ENCODE peak calls at places on chromosomes 3 and 15, in eight cellular contexts. M is iris pigment epithelial cell, V is posterior vena cava, D is HT-29, S is NCI-H524, T is C1 segment of cervical spinal cord, G is NCI-H2081, W is transverse colon. A is an unnamed sample.

GRCh38 chr3:195859061-195859845 is 47.5 kb upstream of the MUC4 start:
- DNase-seq in M (peak), V (peak), D (peak), S (peak), T (peak), G (peak), W (peak), A (peak)

GRCh38 chr3:13073042-13073906 is at the start of gene IQSEC1:
- DNase-seq in M (peak), V (peak), D (no peak), S (peak), T (peak), G (no peak), W (peak), A (peak)

GRCh38 chr3:108085821-108086350 is 4.9 kb downstream of the CD47 start:
- DNase-seq in M (peak), V (no peak), D (no peak), S (no peak), T (no peak), G (no peak), W (no peak), A (no peak)

GRCh38 chr3:123571264-123571972 is 13.4 kb downstream of the HACD2 start:
- DNase-seq in M (no peak), V (no peak), D (no peak), S (no peak), T (no peak), G (no peak), W (no peak), A (no peak)

GRCh38 chr15:68424754-68425390 is 7.1 kb downstream of the ITGA11 start:
- DNase-seq in M (peak), V (peak), D (no peak), S (no peak), T (no peak), G (no peak), W (no peak), A (no peak)

GRCh38 chr3:184563569-184563925 is 2.0 kb downstream of the EPHB3 start:
- DNase-seq in M (no peak), V (no peak), D (no peak), S (no peak), T (no peak), G (no peak), W (no peak), A (no peak)

GRCh38 chr15:87764461-87765236 is 491.9 kb downstream of the NTRK3 start:
- DNase-seq in M (peak), V (no peak), D (no peak), S (peak), T (peak), G (no peak), W (no peak), A (no peak)

GRCh38 chr3:196969660-196970546 is 1.3 kb upstream of the PIGZ start:
- DNase-seq in M (peak), V (peak), D (peak), S (peak), T (peak), G (peak), W (peak), A (no peak)

GRCh38 chr3:41075958-41076357 is 123.3 kb upstream of the CTNNB1 start:
- DNase-seq in M (peak), V (peak), D (no peak), S (no peak), T (no peak), G (no peak), W (no peak), A (no peak)

GRCh38 chr3:102896851-102897621 is 462.2 kb downstream of the ZPLD1 start:
- DNase-seq in M (peak), V (no peak), D (no peak), S (no peak), T (no peak), G (no peak), W (no peak), A (no peak)

GRCh38 chr3:69770976-69771634 is 31.8 kb downstream of the MITF start:
- DNase-seq in M (peak), V (no peak), D (no peak), S (no peak), T (no peak), G (no peak), W (no peak), A (no peak)

GRCh38 chr3:179450901-179451334 is 352 bp downstream of the GNB4 start:
- DNase-seq in M (peak), V (peak), D (no peak), S (peak), T (peak), G (no peak), W (peak), A (no peak)

GRCh38 chr3:141105828-141106628 is 54.9 kb downstream of the SPSB4 start:
- DNase-seq in M (peak), V (peak), D (peak), S (peak), T (no peak), G (peak), W (peak), A (peak)

GRCh38 chr3:167742338-167742737 is 6.8 kb downstream of the SERPINI1 start:
- DNase-seq in M (no peak), V (no peak), D (no peak), S (no peak), T (no peak), G (no peak), W (no peak), A (no peak)

GRCh38 chr3:22960326-22960984 is 242.7 kb upstream of the UBE2E2 start:
- DNase-seq in M (peak), V (no peak), D (peak), S (no peak), T (no peak), G (peak), W (peak), A (peak)

GRCh38 chr3:47416041-47416440 is 35.2 kb downstream of the PTPN23 start:
- DNase-seq in M (no peak), V (peak), D (peak), S (no peak), T (no peak), G (no peak), W (no peak), A (no peak)

GRCh38 chr15:61228025-61228901 is 839 bp downstream of the RORA start:
- DNase-seq in M (peak), V (no peak), D (no peak), S (peak), T (peak), G (no peak), W (no peak), A (no peak)

GRCh38 chr3:122919291-122919610 is 108.3 kb downstream of the SEMA5B start:
- DNase-seq in M (no peak), V (no peak), D (no peak), S (no peak), T (no peak), G (no peak), W (no peak), A (no peak)

GRCh38 chr3:127741690-127742089 is 68.9 kb downstream of the ABTB1 start:
- DNase-seq in M (no peak), V (no peak), D (no peak), S (no peak), T (no peak), G (no peak), W (no peak), A (no peak)

GRCh38 chr3:129596194-129597086 is 10.0 kb downstream of the PLXND1 start:
- DNase-seq in M (peak), V (peak), D (peak), S (no peak), T (peak), G (no peak), W (peak), A (peak)

GRCh38 chr3:102129774-102130608 is 280.7 kb downstream of the NFKBIZ start:
- DNase-seq in M (peak), V (no peak), D (peak), S (no peak), T (no peak), G (no peak), W (no peak), A (no peak)

GRCh38 chr3:69761896-69762789 is 22.9 kb downstream of the MITF start:
- DNase-seq in M (peak), V (no peak), D (no peak), S (no peak), T (no peak), G (no peak), W (no peak), A (no peak)

GRCh38 chr15:87527416-87527815 is 729.1 kb downstream of the NTRK3 start:
- DNase-seq in M (no peak), V (no peak), D (peak), S (no peak), T (no peak), G (no peak), W (no peak), A (no peak)

GRCh38 chr3:3134750-3135448 is 8.2 kb downstream of the TRNT1 start:
- DNase-seq in M (peak), V (no peak), D (no peak), S (no peak), T (no peak), G (no peak), W (no peak), A (no peak)

GRCh38 chr15:101091080-101092017 is 160.5 kb downstream of the CHSY1 start:
- DNase-seq in M (peak), V (peak), D (no peak), S (no peak), T (peak), G (no peak), W (no peak), A (no peak)

GRCh38 chr15:67064607-67065530 is 533 bp upstream of the SMAD3 start:
- DNase-seq in M (peak), V (peak), D (peak), S (no peak), T (no peak), G (no peak), W (peak), A (no peak)

GRCh38 chr3:40663296-40663695 is 138.5 kb downstream of the ZNF621 start:
- DNase-seq in M (no peak), V (no peak), D (no peak), S (no peak), T (no peak), G (no peak), W (no peak), A (no peak)

GRCh38 chr3:17840126-17840525 is 97.7 kb upstream of the TBC1D5 start:
- DNase-seq in M (no peak), V (no peak), D (no peak), S (no peak), T (no peak), G (no peak), W (no peak), A (no peak)

GRCh38 chr15:62736756-62737155 is 305.8 kb upstream of the TPM1 start:
- DNase-seq in M (no peak), V (no peak), D (no peak), S (no peak), T (no peak), G (no peak), W (no peak), A (no peak)

GRCh38 chr3:10594915-10595314 is 89.5 kb upstream of the ATP2B2 start:
- DNase-seq in M (peak), V (peak), D (peak), S (peak), T (no peak), G (no peak), W (no peak), A (no peak)

GRCh38 chr3:39413691-39414420 is 7.3 kb downstream of the RPSA start:
- DNase-seq in M (no peak), V (no peak), D (peak), S (no peak), T (no peak), G (no peak), W (no peak), A (no peak)

GRCh38 chr15:76185716-76186115 is 125.6 kb downstream of the ETFA start:
- DNase-seq in M (peak), V (no peak), D (peak), S (peak), T (no peak), G (peak), W (no peak), A (no peak)

GRCh38 chr3:197532388-197532787 is 23.4 kb downstream of the BDH1 start:
- DNase-seq in M (no peak), V (peak), D (no peak), S (no peak), T (no peak), G (no peak), W (no peak), A (no peak)

GRCh38 chr3:78283994-78284393 is 1244.1 kb downstream of the ROBO2 start:
- DNase-seq in M (no peak), V (no peak), D (no peak), S (no peak), T (no peak), G (no peak), W (no peak), A (no peak)

GRCh38 chr3:107429330-107430181 is 52.3 kb downstream of the CCDC54 start:
- DNase-seq in M (peak), V (peak), D (peak), S (peak), T (peak), G (peak), W (peak), A (peak)

GRCh38 chr3:43087249-43087776 is 18.6 kb downstream of the POMGNT2 start:
- DNase-seq in M (no peak), V (no peak), D (peak), S (no peak), T (no peak), G (no peak), W (no peak), A (no peak)

GRCh38 chr15:59303641-59304433 is 68.8 kb downstream of the MYO1E start:
- DNase-seq in M (peak), V (no peak), D (no peak), S (no peak), T (no peak), G (no peak), W (no peak), A (no peak)

GRCh38 chr3:78899846-78900245 is 868.0 kb downstream of the ROBO1 start:
- DNase-seq in M (peak), V (no peak), D (no peak), S (no peak), T (no peak), G (no peak), W (no peak), A (no peak)

GRCh38 chr3:178203152-178203551 is 333.1 kb upstream of the KCNMB2 start:
- DNase-seq in M (peak), V (no peak), D (no peak), S (no peak), T (no peak), G (no peak), W (no peak), A (no peak)

GRCh38 chr3:114155370-114155821 is 23.5 kb downstream of the DRD3 start:
- DNase-seq in M (peak), V (no peak), D (peak), S (no peak), T (no peak), G (no peak), W (peak), A (no peak)